ENCODE peak calls at places on chromosomes 16 and 17, in nine cellular contexts. X, Q, K, I, M, U, L, V and R are unnamed samples.
A peak's percentile ranks its signal among the peaks of the same experiment; 100 is the strongest.

GRCh38 chr16:2296662-2297505 is 29.0 kb upstream of the RNPS1 start:
- DNase-seq in K (no peak), U (peak; percentile 48), I (no peak), V (no peak), Q (peak; percentile 72), L (no peak), M (peak; percentile 42), X (no peak), R (no peak)

GRCh38 chr16:11350531-11351335 is 5.5 kb downstream of the RMI2 start:
- DNase-seq in K (no peak), I (peak; percentile 87), L (no peak), Q (no peak), U (no peak), M (peak; percentile 61), X (no peak), V (no peak), R (no peak)

GRCh38 chr17:7440823-7441174 is 1.5 kb downstream of the FGF11 start:
- DNase-seq in Q (peak; percentile 65), V (no peak), L (no peak), K (peak; percentile 82), I (no peak), X (no peak), M (peak; percentile 36), U (no peak), R (no peak)

GRCh38 chr17:57663326-57664070 is 81.6 kb downstream of the CCDC182 start:
- DNase-seq in U (no peak), K (no peak), Q (no peak), X (no peak), V (no peak), I (no peak), M (no peak), L (no peak), R (no peak)

GRCh38 chr17:76996741-76997694 is 128.8 kb downstream of the MGAT5B start:
- DNase-seq in L (no peak), K (no peak), M (no peak), U (no peak), X (no peak), V (no peak), Q (no peak), I (no peak), R (no peak)

GRCh38 chr16:2592786-2593185 is 55.0 kb downstream of the PDPK1 start:
- DNase-seq in V (no peak), Q (no peak), I (no peak), M (no peak), U (no peak), K (no peak), X (no peak), L (no peak), R (no peak)

GRCh38 chr16:85600078-85600477 is 13.0 kb upstream of the GSE1 start:
- DNase-seq in L (no peak), V (no peak), U (no peak), K (no peak), Q (no peak), M (no peak), X (no peak), I (no peak), R (no peak)

GRCh38 chr16:25608002-25608401 is 83.8 kb upstream of the HS3ST4 start:
- DNase-seq in Q (no peak), U (no peak), I (no peak), K (no peak), X (no peak), M (no peak), L (no peak), V (no peak), R (no peak)

GRCh38 chr16:71360378-71360777 is 1.9 kb downstream of the CALB2 start:
- DNase-seq in X (no peak), K (no peak), I (peak; percentile 94), Q (no peak), L (no peak), M (peak; percentile 83), V (peak; percentile 80), U (no peak), R (no peak)

GRCh38 chr16:89295915-89296314 is 78.4 kb downstream of the ZNF778 start:
- DNase-seq in M (no peak), L (no peak), V (no peak), Q (no peak), I (no peak), X (no peak), U (no peak), K (no peak), R (no peak)

GRCh38 chr16:3960049-3960809 is 79.7 kb upstream of the CREBBP start:
- DNase-seq in V (peak; percentile 31), K (no peak), U (no peak), L (no peak), Q (no peak), I (no peak), X (no peak), M (no peak), R (no peak)

GRCh38 chr16:19432429-19432828 is 14.7 kb downstream of the TMC5 start:
- DNase-seq in U (no peak), L (peak; percentile 40), I (no peak), M (peak; percentile 48), X (no peak), K (no peak), V (no peak), Q (no peak), R (no peak)

GRCh38 chr17:57485916-57486315 is 229.6 kb downstream of the MSI2 start:
- DNase-seq in X (no peak), K (no peak), Q (no peak), U (no peak), M (no peak), I (no peak), V (no peak), L (no peak), R (no peak)

DNA sequence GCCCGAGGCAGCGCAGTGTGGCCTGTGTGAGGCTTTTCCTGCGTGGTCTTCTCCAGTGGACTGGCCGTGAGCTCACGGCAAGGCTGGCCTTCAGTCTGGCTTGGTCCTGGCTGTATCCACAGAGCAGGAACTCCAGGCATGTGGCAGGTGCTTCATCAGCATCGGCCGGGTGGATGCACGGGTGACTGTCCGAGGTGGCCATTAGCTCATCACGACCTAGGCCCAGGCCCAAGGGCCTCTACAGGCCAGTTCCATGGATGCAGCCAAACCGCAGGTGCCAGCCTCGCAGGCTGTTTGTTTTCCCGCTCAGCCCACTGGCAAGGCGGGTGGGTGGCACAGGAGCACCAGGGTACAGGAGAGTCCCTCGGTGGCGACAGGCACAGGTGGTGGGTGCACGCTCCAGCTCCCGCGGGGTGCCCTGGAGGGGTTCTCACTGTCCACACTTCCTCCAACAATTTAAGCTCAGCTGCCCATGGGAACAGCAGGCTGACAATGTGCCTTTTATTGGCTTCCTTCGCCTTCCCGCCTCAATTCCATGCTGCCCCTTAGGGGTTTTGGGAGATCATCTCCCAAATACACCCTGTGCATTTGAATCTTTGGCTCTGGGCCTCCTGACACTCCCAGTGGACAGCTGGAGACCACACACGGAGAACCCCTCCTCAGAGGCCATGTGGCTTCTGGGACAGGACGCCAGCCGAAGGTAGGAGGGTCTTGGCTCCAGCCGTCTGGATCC is 33.0 kb downstream of the ENGASE start:
- DNase-seq in K (no peak), M (no peak), I (no peak), U (no peak), V (no peak), L (no peak), Q (no peak), X (no peak), R (no peak)
- H3K27me3 ChIP-seq in K (no peaks in the 10 kb centered on the region), M (peaks cover 28% of the 10 kb centered on the region), I (peaks cover 47% of the 10 kb centered on the region), U (no peaks in the 10 kb centered on the region), V (peaks cover 5% of the 10 kb centered on the region), L (peaks cover 8% of the 10 kb centered on the region), Q (no peaks in the 10 kb centered on the region), X (no peaks in the 10 kb centered on the region), R (peaks cover 8% of the 10 kb centered on the region)

DNA sequence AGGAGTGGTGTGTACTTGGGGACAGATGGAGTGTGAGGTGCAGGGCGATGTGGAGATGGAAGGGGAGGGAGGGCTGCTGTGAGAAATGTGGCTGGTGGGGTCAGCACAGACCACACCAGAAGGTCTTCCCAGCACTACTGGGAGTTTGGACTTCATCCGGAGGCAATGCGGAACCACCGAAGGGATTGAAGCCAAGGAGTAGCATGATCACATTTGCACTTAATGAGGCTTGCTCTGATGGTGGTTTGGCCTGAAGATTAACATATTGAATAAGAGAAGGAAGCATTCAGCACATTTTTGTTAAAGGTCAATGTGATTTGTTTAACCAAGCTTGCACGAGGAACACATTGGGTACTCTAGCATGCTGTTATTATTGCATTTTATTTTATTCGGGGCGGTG is 378.6 kb downstream of the UTP18 start:
- DNase-seq in K (no peak), X (no peak), I (no peak), L (no peak), V (no peak), U (no peak), M (no peak), Q (no peak), R (no peak)
- H3K27ac ChIP-seq in K (no peak overlapping the region), X (no peak overlapping the region), I (no peak overlapping the region), L (no peak overlapping the region), V (no peak overlapping the region), U (no peak overlapping the region), M (no peak overlapping the region), Q (no peak overlapping the region), R (no peak overlapping the region)

DNA sequence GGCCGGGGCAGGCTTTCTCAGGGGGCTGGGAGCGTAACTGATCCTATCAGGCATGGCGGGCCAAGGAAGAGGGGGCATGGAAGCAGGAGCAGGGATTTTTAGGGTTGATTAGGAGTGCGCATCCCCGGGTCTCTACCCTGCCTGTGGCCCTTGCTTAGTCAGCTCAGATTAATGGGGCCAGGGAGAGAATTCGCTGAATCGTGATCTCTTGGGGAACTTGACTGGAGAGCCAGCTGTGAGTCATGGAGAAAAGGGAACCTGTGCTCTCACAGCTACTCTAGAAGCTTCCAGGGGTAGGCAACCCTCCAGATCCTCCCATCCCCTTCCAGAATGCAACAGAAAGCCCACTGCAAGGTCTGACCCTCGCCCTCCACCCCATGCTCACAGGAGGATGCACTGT is 3.6 kb downstream of the FOXN1 start:
- DNase-seq in Q (no peak), K (no peak), U (no peak), V (no peak), L (no peak), I (no peak), X (no peak), M (no peak), R (no peak)
- H3K27me3 ChIP-seq in Q (no peaks in the 10 kb centered on the region), K (no peaks in the 10 kb centered on the region), U (no peaks in the 10 kb centered on the region), V (peaks cover 33% of the 10 kb centered on the region), L (no peaks in the 10 kb centered on the region), I (peaks cover 92% of the 10 kb centered on the region), X (peaks cover 5% of the 10 kb centered on the region), M (peaks cover 3% of the 10 kb centered on the region), R (peaks cover 7% of the 10 kb centered on the region)

GRCh38 chr17:64070213-64070612 is 49.8 kb upstream of the ICAM2 start:
- DNase-seq in L (no peak), K (no peak), U (no peak), V (no peak), I (no peak), Q (no peak), M (no peak), X (no peak), R (no peak)

GRCh38 chr17:64077409-64077808 is 52.5 kb downstream of the ERN1 start:
- DNase-seq in M (peak; percentile 30), K (no peak), X (no peak), U (no peak), I (peak; percentile 41), L (no peak), V (no peak), Q (no peak), R (no peak)

GRCh38 chr17:64073771-64074703 is 53.6 kb upstream of the ICAM2 start:
- DNase-seq in I (no peak), X (no peak), U (no peak), V (no peak), Q (no peak), K (peak; percentile 41), L (no peak), M (no peak), R (no peak)

GRCh38 chr17:64071111-64071510 is 50.7 kb upstream of the ICAM2 start:
- DNase-seq in Q (no peak), K (no peak), I (no peak), V (no peak), U (no peak), L (no peak), M (no peak), X (no peak), R (no peak)

GRCh38 chr17:64074704-64075484 is 54.5 kb upstream of the ICAM2 start:
- DNase-seq in M (peak; percentile 83), I (peak; percentile 83), K (peak; percentile 75), X (no peak), Q (no peak), L (peak; percentile 52), U (no peak), V (no peak), R (no peak)
- H3K27ac ChIP-seq in M (peak overlapping the region; percentile 88), I (peak overlapping the region; percentile 51), K (peak overlapping the region; percentile 85), X (no peak overlapping the region), Q (no peak overlapping the region), L (peak overlapping the region; percentile 57), U (no peak overlapping the region), V (no peak overlapping the region), R (no peak overlapping the region)